ENCODE peak calls at places on chromosomes 2 and 18, in four cellular contexts. C, K, J and I are unnamed samples.

GRCh38 chr2:72027426-72028161 is 120.1 kb downstream of the CYP26B1 start:
- DNase-seq in C (no peak), K (no peak), J (no peak), I (peak)

GRCh38 chr2:97785818-97786217 is 72.4 kb downstream of the ZAP70 start:
- DNase-seq in C (no peak), K (no peak), J (no peak), I (no peak)

GRCh38 chr2:165952600-165953210 is 871 bp downstream of the TTC21B start:
- DNase-seq in C (no peak), K (no peak), J (peak), I (no peak)

GRCh38 chr2:112692914-112693313 is 27.9 kb upstream of the NT5DC4 start:
- DNase-seq in C (peak), K (no peak), J (no peak), I (no peak)

GRCh38 chr18:62018034-62018760 is 125.4 kb upstream of the RNF152 start:
- DNase-seq in C (no peak), K (no peak), J (no peak), I (no peak)

GRCh38 chr2:113273031-113273551 is 5.6 kb downstream of the PAX8 start:
- DNase-seq in C (peak), K (no peak), J (peak), I (peak)

GRCh38 chr2:113219889-113220641 is 46.3 kb downstream of the PSD4 start:
- DNase-seq in C (peak), K (no peak), J (peak), I (no peak)

GRCh38 chr18:23798249-23798648 is 109.0 kb downstream of the LAMA3 start:
- DNase-seq in C (no peak), K (no peak), J (no peak), I (no peak)

GRCh38 chr2:150549381-150549780 is 61.9 kb upstream of the RND3 start:
- DNase-seq in C (no peak), K (no peak), J (no peak), I (no peak)

GRCh38 chr2:9704600-9704999 is 73.8 kb upstream of the YWHAQ start:
- DNase-seq in C (no peak), K (no peak), J (no peak), I (no peak)

GRCh38 chr18:59681521-59682004 is 15.7 kb downstream of the CCBE1 start:
- DNase-seq in C (no peak), K (no peak), J (no peak), I (no peak)

GRCh38 chr18:48950536-48951447 is at the start of gene SMAD7:
- DNase-seq in C (no peak), K (no peak), J (no peak), I (no peak)

GRCh38 chr2:159744363-159744762 is 32.1 kb downstream of the MARCHF7 start:
- DNase-seq in C (peak), K (no peak), J (no peak), I (no peak)

GRCh38 chr2:33511141-33511540 is 34.7 kb downstream of the RASGRP3 start:
- DNase-seq in C (no peak), K (no peak), J (no peak), I (no peak)

GRCh38 chr2:113098061-113098460 is 29.3 kb upstream of the IL1RN start:
- DNase-seq in C (no peak), K (no peak), J (no peak), I (no peak)

GRCh38 chr2:1489486-1489885 is 76.2 kb downstream of the TPO start:
- DNase-seq in C (no peak), K (no peak), J (no peak), I (no peak)

GRCh38 chr2:100703213-100703612 is 116.7 kb upstream of the NPAS2 start:
- DNase-seq in C (no peak), K (no peak), J (no peak), I (no peak)

GRCh38 chr2:103959174-103960125 is 894.5 kb upstream of the POU3F3 start:
- DNase-seq in C (peak), K (peak), J (peak), I (peak)

GRCh38 chr2:233165895-233166661 is 85.4 kb upstream of the ATG16L1 start:
- DNase-seq in C (peak), K (no peak), J (peak), I (no peak)

GRCh38 chr2:167293172-167293781 is 405.0 kb downstream of the XIRP2 start:
- DNase-seq in C (peak), K (no peak), J (no peak), I (no peak)

GRCh38 chr2:230230087-230230486 is 4.6 kb downstream of the SP140 start:
- DNase-seq in C (no peak), K (peak), J (no peak), I (no peak)

GRCh38 chr2:179021258-179021657 is 28.7 kb downstream of the CCDC141 start:
- DNase-seq in C (no peak), K (no peak), J (no peak), I (no peak)

GRCh38 chr2:170247333-170247732 is 69.4 kb downstream of the MYO3B start:
- DNase-seq in C (no peak), K (no peak), J (no peak), I (no peak)

GRCh38 chr18:48319796-48320638 is 89.2 kb downstream of the ZBTB7C start:
- DNase-seq in C (no peak), K (no peak), J (no peak), I (no peak)

GRCh38 chr2:207546822-207547221 is 17.1 kb downstream of the CREB1 start:
- DNase-seq in C (no peak), K (no peak), J (no peak), I (no peak)

GRCh38 chr2:209638346-209638745 is 133.3 kb upstream of the UNC80 start:
- DNase-seq in C (peak), K (no peak), J (no peak), I (no peak)

GRCh38 chr2:83650897-83651296 is 808.2 kb downstream of the SUCLG1 start:
- DNase-seq in C (no peak), K (no peak), J (no peak), I (no peak)

GRCh38 chr2:95031726-95032116 is 6.2 kb downstream of the MAL start:
- DNase-seq in C (no peak), K (no peak), J (no peak), I (no peak)

GRCh38 chr2:70280242-70280798 is 13.2 kb downstream of the SNRPG start:
- DNase-seq in C (no peak), K (no peak), J (no peak), I (no peak)

GRCh38 chr2:111169268-111169667 is 48.6 kb downstream of the BCL2L11 start:
- DNase-seq in C (no peak), K (no peak), J (no peak), I (no peak)

GRCh38 chr2:160407393-160408204 is 86.0 kb downstream of the RBMS1 start:
- DNase-seq in C (peak), K (no peak), J (no peak), I (peak)

GRCh38 chr2:238974510-238975166 is 126.8 kb downstream of the TWIST2 start:
- DNase-seq in C (peak), K (peak), J (no peak), I (no peak)

GRCh38 chr2:64944484-64944883 is 44.7 kb upstream of the SLC1A4 start:
- DNase-seq in C (no peak), K (no peak), J (no peak), I (no peak)

DNA sequence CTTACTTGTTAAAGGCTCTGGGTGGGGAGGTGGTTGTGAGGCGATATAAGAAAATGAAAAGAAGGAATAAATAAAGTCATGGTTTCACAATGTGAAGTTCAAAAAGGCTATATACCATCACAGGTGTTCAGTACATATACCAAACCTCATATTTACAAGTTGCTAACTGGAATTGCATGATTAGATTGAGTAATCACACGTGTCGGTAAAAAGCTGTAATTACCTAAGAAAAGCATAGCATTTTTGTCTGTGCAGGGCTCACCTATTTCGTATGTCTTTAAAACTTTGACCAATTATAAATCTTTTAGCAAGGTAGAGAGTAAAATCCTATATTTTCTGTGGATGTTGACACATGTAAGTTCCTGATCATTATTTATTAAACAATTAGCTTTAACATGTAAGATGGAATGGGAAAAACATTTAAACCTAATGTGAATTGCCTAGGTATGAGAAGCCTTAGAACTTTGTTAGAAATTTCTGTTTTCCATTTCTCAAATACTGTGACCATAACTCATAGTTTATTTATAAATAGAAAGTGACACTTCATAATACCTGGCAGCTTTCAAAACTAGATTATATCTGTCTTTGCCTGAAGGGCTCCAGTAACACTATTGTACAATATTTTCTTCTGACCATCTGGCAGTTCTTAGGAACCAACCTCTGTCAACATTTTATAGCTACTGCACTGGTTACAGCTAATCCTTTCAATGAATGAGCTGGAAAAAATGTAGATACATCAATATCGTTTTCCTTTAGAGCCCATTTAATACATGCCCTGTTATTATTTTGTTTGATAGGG is 237.2 kb downstream of the CAMKMT start:
- DNase-seq in C (no peak), K (no peak), J (no peak), I (no peak)
- TF ChIP-seq MAX in C (no peak), K (no peak), J (no peak), I (no peak)

DNA sequence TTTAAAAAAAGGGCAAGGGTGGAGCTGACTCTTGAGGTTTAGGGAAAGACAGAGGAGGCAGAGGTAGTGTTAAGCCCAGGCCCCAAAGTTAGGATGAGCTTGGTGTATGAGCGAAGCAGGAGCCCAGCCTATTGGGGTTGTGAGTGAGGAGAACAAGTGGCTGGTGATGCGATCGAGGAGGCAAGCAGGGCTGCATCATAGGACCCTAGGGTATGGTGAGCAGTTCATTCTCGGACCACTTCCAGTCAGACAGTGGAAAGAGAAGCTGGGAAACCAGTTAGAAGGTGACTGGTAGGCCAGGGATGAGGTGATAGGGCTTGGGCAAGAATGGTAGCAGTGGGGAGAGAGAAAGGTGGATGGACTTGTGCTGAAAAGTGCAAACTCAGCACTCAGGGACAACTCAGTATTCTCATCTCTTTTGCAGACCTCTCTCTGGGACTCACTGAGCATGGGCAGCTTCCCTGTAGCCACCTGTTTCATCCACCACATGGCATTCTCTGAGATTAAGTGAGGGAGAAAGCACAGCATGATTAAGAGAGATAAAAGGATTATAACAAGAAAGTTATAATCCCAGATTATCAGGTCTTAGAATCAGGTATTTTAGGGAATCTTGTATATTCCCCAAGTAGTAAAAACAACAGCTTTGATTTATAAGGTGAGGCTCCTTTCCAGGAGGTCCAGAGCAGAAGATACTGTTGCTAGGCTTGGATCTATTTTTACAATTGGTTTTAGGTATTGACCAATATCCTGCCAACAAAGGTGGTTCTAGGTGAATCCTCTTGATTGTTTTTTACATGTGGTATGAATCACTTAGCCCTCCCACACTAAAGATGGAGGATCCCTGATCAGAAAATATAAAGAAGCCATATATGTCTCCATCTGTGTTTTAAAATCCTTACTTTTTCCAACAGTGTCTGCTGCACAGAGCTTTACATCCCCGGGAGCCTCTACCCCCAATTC is 38.3 kb downstream of the XRCC5 start:
- DNase-seq in C (no peak), K (no peak), J (no peak), I (no peak)
- TF ChIP-seq MAX in C (no peak), K (no peak), J (no peak), I (no peak)

DNA sequence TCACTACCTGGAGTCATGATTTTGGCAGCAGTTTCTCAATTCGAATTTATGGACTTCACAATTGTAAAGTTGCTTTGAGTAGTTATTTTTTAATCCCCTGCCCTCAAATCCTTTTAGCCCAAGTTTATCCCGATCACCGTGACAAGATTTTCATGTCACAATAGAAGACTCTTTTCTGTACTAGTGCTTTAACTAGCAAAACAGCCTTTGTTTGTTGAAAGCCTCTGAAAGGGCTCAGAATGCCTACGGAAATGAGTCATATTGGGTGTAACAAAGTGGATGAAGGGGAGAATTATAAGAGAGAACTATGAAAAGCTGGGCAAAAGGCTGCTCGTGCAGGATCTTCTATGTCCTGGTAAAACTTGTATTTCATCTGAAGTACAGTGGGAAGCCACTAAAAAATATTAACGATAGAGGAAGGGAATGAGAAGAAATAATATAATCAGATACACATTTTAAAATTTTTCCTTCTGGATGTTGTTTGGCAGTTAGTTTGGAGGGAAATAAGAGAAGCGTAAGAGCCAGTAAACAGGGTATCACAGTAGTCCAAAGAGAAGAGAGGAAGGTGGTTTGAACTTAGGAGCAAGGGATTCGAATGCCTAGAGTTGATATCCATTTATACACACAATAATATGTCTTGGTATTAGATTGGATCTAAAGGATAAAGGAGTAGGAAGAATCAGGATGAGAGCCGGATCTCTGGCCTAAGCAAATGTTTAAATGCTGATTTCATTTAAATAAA is 114.9 kb downstream of the GALNT13 start:
- DNase-seq in C (peak), K (no peak), J (no peak), I (no peak)
- TF ChIP-seq MAX in C (no peak), K (no peak), J (no peak), I (no peak)

GRCh38 chr2:63786506-63786905 is 55.2 kb upstream of the UGP2 start:
- DNase-seq in C (no peak), K (no peak), J (no peak), I (no peak)
- TF ChIP-seq MAX in C (no peak), K (no peak), J (no peak), I (no peak)

GRCh38 chr2:106577252-106577651 is 90.1 kb downstream of the CD8B2 start:
- DNase-seq in C (no peak), K (no peak), J (no peak), I (no peak)

GRCh38 chr2:106575955-106576354 is 88.8 kb downstream of the CD8B2 start:
- DNase-seq in C (no peak), K (no peak), J (no peak), I (peak)

GRCh38 chr2:106570316-106570715 is 83.2 kb downstream of the CD8B2 start:
- DNase-seq in C (no peak), K (no peak), J (no peak), I (no peak)

DNA sequence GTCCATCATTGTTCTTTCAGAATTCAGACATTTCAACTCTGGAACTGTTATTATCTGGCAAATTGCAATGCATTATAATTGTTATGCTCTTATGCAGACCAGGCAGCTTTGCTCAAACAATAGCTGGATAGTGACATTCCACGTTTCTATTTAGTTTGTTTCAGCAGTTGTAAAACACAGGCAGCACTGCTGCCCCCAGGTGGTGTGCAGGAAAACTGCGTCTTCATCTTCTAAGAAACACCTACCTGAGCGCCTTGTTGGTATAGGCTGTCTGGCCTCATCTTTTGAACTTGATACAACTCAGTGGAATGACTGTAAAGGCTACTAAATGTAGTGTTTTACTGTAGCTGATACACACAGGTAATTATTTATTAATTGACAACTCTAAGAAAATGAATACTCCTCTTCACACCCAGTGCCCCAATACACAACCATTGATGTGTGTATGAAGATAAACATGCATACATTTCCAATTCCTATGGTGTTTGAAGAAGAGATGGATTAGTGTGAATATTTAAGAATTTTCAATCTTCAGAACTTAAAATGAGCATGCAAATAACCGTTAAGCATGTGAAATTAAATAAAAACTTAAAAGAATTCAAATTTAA is 85.5 kb downstream of the CD8B2 start:
- DNase-seq in C (peak), K (no peak), J (peak), I (peak)
- TF ChIP-seq MAX in C (no peak), K (no peak), J (no peak), I (no peak)

GRCh38 chr2:62895632-62896009 is 155.0 kb upstream of the OTX1 start:
- DNase-seq in C (no peak), K (no peak), J (no peak), I (no peak)

GRCh38 chr2:62897187-62897827 is 153.3 kb upstream of the OTX1 start:
- DNase-seq in C (no peak), K (no peak), J (no peak), I (no peak)

DNA sequence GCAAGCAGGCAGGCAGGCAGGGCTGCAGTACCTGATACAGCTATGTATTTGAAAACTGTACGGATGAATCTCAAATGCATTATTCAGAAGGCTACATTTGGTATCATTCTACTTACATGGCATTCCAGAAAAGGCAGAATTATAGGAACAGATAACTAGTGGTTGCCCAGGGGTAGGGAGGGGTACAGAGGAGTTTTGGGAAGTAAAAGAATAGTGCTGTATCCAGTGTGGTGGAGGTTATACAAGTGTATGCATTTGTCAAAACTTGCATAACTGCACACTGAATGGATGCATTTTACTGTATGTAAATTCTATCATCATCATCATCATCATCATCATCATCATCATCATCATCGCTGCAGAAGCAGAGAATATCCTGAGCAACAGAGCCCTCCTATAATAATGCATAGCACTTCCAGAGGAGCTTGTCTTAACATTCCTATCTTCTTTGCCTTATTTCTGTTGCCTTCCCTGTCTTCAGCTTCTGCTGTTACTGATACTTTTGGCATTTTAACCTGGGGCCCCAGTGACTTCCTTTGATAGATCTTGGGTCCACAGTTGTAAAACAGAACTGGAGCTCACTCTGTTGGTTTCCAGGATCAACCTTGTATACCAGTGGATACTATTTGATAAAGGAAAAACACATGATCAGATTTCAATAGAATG is 155.5 kb upstream of the OTX1 start:
- DNase-seq in C (no peak), K (no peak), J (no peak), I (no peak)
- TF ChIP-seq MAX in C (no peak), K (no peak), J (no peak), I (no peak)

GRCh38 chr2:203500951-203501350 is 34.1 kb downstream of the RAPH1 start:
- DNase-seq in C (no peak), K (no peak), J (no peak), I (no peak)
- TF ChIP-seq MAX in C (no peak), K (no peak), J (no peak), I (no peak)